ENCODE peak calls at places on chromosome 14, in five cellular contexts. One of them, this sample, is unnamed.

GRCh38 chr14:80356413-80356812 is 145.1 kb upstream of the DIO2 start:
- DNase-seq in psoas muscle: no peak
- DNase-seq in small intestine: no peak
- DNase-seq in Peyer's patch: no peak
- DNase-seq in tibial nerve: no peak
- DNase-seq in this sample: no peak

GRCh38 chr14:24037658-24038037 is 14.2 kb upstream of the CARMIL3 start:
- DNase-seq in psoas muscle: peak; percentile 46
- DNase-seq in small intestine: peak; percentile 52
- DNase-seq in Peyer's patch: no peak
- DNase-seq in tibial nerve: no peak
- DNase-seq in this sample: peak; percentile 56

GRCh38 chr14:90968025-90968424 is 92.4 kb downstream of the RPS6KA5 start:
- DNase-seq in psoas muscle: no peak
- DNase-seq in small intestine: no peak
- DNase-seq in Peyer's patch: no peak
- DNase-seq in tibial nerve: no peak
- DNase-seq in this sample: no peak

GRCh38 chr14:84527706-84528105 is 1002.2 kb upstream of the FLRT2 start:
- DNase-seq in psoas muscle: no peak
- DNase-seq in small intestine: no peak
- DNase-seq in Peyer's patch: no peak
- DNase-seq in tibial nerve: no peak
- DNase-seq in this sample: no peak

GRCh38 chr14:24392327-24393098 is 6.3 kb upstream of the NYNRIN start:
- DNase-seq in psoas muscle: no peak
- DNase-seq in small intestine: peak; percentile 41
- DNase-seq in Peyer's patch: no peak
- DNase-seq in tibial nerve: no peak
- DNase-seq in this sample: no peak

GRCh38 chr14:103360548-103360947 is 24.7 kb upstream of the MARK3 start:
- DNase-seq in psoas muscle: no peak
- DNase-seq in small intestine: no peak
- DNase-seq in Peyer's patch: no peak
- DNase-seq in tibial nerve: no peak
- DNase-seq in this sample: no peak

GRCh38 chr14:96207686-96208085 is 3.0 kb downstream of the BDKRB2 start:
- DNase-seq in psoas muscle: no peak
- DNase-seq in small intestine: no peak
- DNase-seq in Peyer's patch: no peak
- DNase-seq in tibial nerve: no peak
- DNase-seq in this sample: no peak

GRCh38 chr14:26719514-26719913 is 121.7 kb upstream of the NOVA1 start:
- DNase-seq in psoas muscle: no peak
- DNase-seq in small intestine: no peak
- DNase-seq in Peyer's patch: no peak
- DNase-seq in tibial nerve: no peak
- DNase-seq in this sample: no peak

GRCh38 chr14:104243200-104243599 is 104.8 kb downstream of the KIF26A start:
- DNase-seq in psoas muscle: no peak
- DNase-seq in small intestine: no peak
- DNase-seq in Peyer's patch: no peak
- DNase-seq in tibial nerve: no peak
- DNase-seq in this sample: no peak

GRCh38 chr14:57897148-57897547 is 31.3 kb upstream of the SLC35F4 start:
- DNase-seq in psoas muscle: no peak
- DNase-seq in small intestine: no peak
- DNase-seq in Peyer's patch: no peak
- DNase-seq in tibial nerve: no peak
- DNase-seq in this sample: no peak

GRCh38 chr14:68377459-68377858 is 415.4 kb downstream of the ZFP36L1 start:
- DNase-seq in psoas muscle: peak; percentile 41
- DNase-seq in small intestine: peak; percentile 59
- DNase-seq in Peyer's patch: peak; percentile 66
- DNase-seq in tibial nerve: peak; percentile 67
- DNase-seq in this sample: peak; percentile 76

GRCh38 chr14:28375295-28375694 is 391.3 kb upstream of the FOXG1 start:
- DNase-seq in psoas muscle: no peak
- DNase-seq in small intestine: no peak
- DNase-seq in Peyer's patch: no peak
- DNase-seq in tibial nerve: no peak
- DNase-seq in this sample: no peak

GRCh38 chr14:72173038-72173720 is 240.9 kb downstream of the RGS6 start:
- DNase-seq in psoas muscle: no peak
- DNase-seq in small intestine: no peak
- DNase-seq in Peyer's patch: no peak
- DNase-seq in tibial nerve: no peak
- DNase-seq in this sample: no peak

GRCh38 chr14:63438065-63438757 is 105.0 kb downstream of the PPP2R5E start:
- DNase-seq in psoas muscle: peak; percentile 33
- DNase-seq in small intestine: peak; percentile 27
- DNase-seq in Peyer's patch: no peak
- DNase-seq in tibial nerve: peak; percentile 66
- DNase-seq in this sample: peak; percentile 58

GRCh38 chr14:30005114-30005698 is 77.6 kb upstream of the PRKD1 start:
- DNase-seq in psoas muscle: no peak
- DNase-seq in small intestine: peak; percentile 80
- DNase-seq in Peyer's patch: no peak
- DNase-seq in tibial nerve: peak; percentile 23
- DNase-seq in this sample: no peak

GRCh38 chr14:91573894-91574837 is 64.1 kb upstream of the PPP4R3A start:
- DNase-seq in psoas muscle: peak; percentile 25
- DNase-seq in small intestine: peak; percentile 59
- DNase-seq in Peyer's patch: peak; percentile 28
- DNase-seq in tibial nerve: peak; percentile 14
- DNase-seq in this sample: peak; percentile 77

GRCh38 chr14:91367173-91368171 is 50.1 kb downstream of the CCDC88C start:
- DNase-seq in psoas muscle: no peak
- DNase-seq in small intestine: no peak
- DNase-seq in Peyer's patch: peak; percentile 80
- DNase-seq in tibial nerve: no peak
- DNase-seq in this sample: peak; percentile 77

GRCh38 chr14:103157969-103158368 is 34.7 kb downstream of the TNFAIP2 start:
- DNase-seq in psoas muscle: no peak
- DNase-seq in small intestine: no peak
- DNase-seq in Peyer's patch: no peak
- DNase-seq in tibial nerve: no peak
- DNase-seq in this sample: no peak

GRCh38 chr14:68616255-68616902 is 176.5 kb downstream of the ZFP36L1 start:
- DNase-seq in psoas muscle: no peak
- DNase-seq in small intestine: no peak
- DNase-seq in Peyer's patch: no peak
- DNase-seq in tibial nerve: no peak
- DNase-seq in this sample: no peak

GRCh38 chr14:95519699-95520098 is 3.2 kb upstream of the SYNE3 start:
- DNase-seq in psoas muscle: peak; percentile 85
- DNase-seq in small intestine: no peak
- DNase-seq in Peyer's patch: peak; percentile 78
- DNase-seq in tibial nerve: peak; percentile 89
- DNase-seq in this sample: peak; percentile 71

GRCh38 chr14:60183724-60184596 is 18.8 kb upstream of the DHRS7 start:
- DNase-seq in psoas muscle: no peak
- DNase-seq in small intestine: peak; percentile 78
- DNase-seq in Peyer's patch: no peak
- DNase-seq in tibial nerve: peak; percentile 55
- DNase-seq in this sample: no peak

GRCh38 chr14:92692822-92693226 is 55.6 kb downstream of the LGMN start:
- DNase-seq in psoas muscle: peak; percentile 46
- DNase-seq in small intestine: peak; percentile 70
- DNase-seq in Peyer's patch: no peak
- DNase-seq in tibial nerve: peak; percentile 41
- DNase-seq in this sample: peak; percentile 67

GRCh38 chr14:90193925-90194324 is 62.4 kb upstream of the PSMC1 start:
- DNase-seq in psoas muscle: no peak
- DNase-seq in small intestine: peak; percentile 22
- DNase-seq in Peyer's patch: no peak
- DNase-seq in tibial nerve: no peak
- DNase-seq in this sample: no peak

GRCh38 chr14:98751110-98751509 is 520.9 kb downstream of the BCL11B start:
- DNase-seq in psoas muscle: no peak
- DNase-seq in small intestine: no peak
- DNase-seq in Peyer's patch: no peak
- DNase-seq in tibial nerve: no peak
- DNase-seq in this sample: no peak

GRCh38 chr14:59161571-59162175 is 26.8 kb upstream of the DAAM1 start:
- DNase-seq in psoas muscle: no peak
- DNase-seq in small intestine: peak; percentile 11
- DNase-seq in Peyer's patch: no peak
- DNase-seq in tibial nerve: no peak
- DNase-seq in this sample: no peak

GRCh38 chr14:66056926-66057552 is 429.1 kb upstream of the CCDC196 start:
- DNase-seq in psoas muscle: no peak
- DNase-seq in small intestine: peak; percentile 66
- DNase-seq in Peyer's patch: no peak
- DNase-seq in tibial nerve: no peak
- DNase-seq in this sample: peak; percentile 19

GRCh38 chr14:68506021-68506644 is 286.7 kb downstream of the ZFP36L1 start:
- DNase-seq in psoas muscle: no peak
- DNase-seq in small intestine: no peak
- DNase-seq in Peyer's patch: no peak
- DNase-seq in tibial nerve: no peak
- DNase-seq in this sample: no peak

GRCh38 chr14:81423504-81423903 is 23.4 kb upstream of the STON2 start:
- DNase-seq in psoas muscle: peak; percentile 60
- DNase-seq in small intestine: no peak
- DNase-seq in Peyer's patch: no peak
- DNase-seq in tibial nerve: no peak
- DNase-seq in this sample: no peak
- H3K27ac ChIP-seq in psoas muscle: peak overlapping the region; percentile 44
- H3K27ac ChIP-seq in small intestine: peak overlapping the region; percentile 53
- H3K27ac ChIP-seq in Peyer's patch: peak overlapping the region; percentile 10
- H3K27ac ChIP-seq in tibial nerve: peak overlapping the region; percentile 10
- H3K27ac ChIP-seq in this sample: peak overlapping the region; percentile 53

DNA sequence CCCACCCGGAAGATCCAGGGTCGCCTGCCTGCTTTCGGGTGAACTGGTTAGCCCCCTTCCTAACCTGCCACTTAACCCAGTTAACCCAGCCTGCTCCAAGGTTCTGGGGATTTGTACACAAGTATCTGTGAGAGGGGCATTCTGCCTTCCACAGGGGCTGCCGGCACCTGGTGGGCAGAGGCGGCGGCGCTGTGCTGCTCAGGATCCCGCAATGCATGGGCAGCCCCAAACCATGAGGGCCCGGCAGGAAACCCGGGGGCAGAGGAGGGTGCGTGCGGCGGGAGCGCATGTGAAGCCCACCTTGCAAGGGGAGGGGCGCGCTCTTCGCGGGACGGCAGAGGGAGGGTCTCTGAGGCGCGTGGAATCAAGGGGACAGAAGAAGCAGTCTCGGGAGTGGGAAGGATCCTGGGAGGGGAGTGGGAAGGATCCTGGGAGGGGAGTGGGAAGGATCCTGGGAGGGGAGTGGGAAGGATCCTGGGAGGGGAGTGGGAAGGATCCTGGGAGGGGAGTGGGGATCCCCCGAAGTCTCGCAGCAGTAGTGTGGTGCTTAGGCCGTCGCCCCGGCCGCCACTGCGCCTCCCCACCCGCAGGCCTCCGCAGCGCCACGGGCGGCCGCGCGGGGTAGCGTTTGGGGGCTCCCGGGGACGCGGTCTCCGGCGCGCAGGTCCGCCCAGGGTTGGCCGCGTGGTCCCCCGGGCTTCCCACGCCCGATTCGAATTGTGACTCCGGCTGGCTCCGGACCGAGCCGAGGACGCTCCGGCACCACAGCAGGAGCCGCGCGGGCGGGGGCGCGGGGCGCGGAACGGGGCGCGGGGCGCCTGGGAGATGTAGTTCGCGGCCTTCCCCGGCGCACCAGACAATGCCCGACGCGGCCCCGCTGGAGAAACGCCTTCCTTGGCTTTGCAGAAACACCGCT is 4.9 kb upstream of the MTA1 start:
- DNase-seq in psoas muscle: peak; percentile 87
- DNase-seq in small intestine: peak; percentile 48
- DNase-seq in Peyer's patch: peak; percentile 46
- DNase-seq in tibial nerve: peak; percentile 60
- DNase-seq in this sample: peak; percentile 73
- H3K27ac ChIP-seq in psoas muscle: peak overlapping the region; percentile 81
- H3K27ac ChIP-seq in small intestine: no peak overlapping the region
- H3K27ac ChIP-seq in Peyer's patch: no peak overlapping the region
- H3K27ac ChIP-seq in tibial nerve: peak overlapping the region; percentile 54
- H3K27ac ChIP-seq in this sample: peak overlapping the region; percentile 72

GRCh38 chr14:32081901-32082300 is 4.8 kb downstream of the ARHGAP5 start:
- DNase-seq in psoas muscle: no peak
- DNase-seq in small intestine: no peak
- DNase-seq in Peyer's patch: no peak
- DNase-seq in tibial nerve: no peak
- DNase-seq in this sample: no peak
- H3K27ac ChIP-seq in psoas muscle: no peak overlapping the region
- H3K27ac ChIP-seq in small intestine: no peak overlapping the region
- H3K27ac ChIP-seq in Peyer's patch: no peak overlapping the region
- H3K27ac ChIP-seq in tibial nerve: no peak overlapping the region
- H3K27ac ChIP-seq in this sample: no peak overlapping the region

GRCh38 chr14:20456971-20457370 is 1.9 kb downstream of the APEX1 start:
- DNase-seq in psoas muscle: no peak
- DNase-seq in small intestine: no peak
- DNase-seq in Peyer's patch: no peak
- DNase-seq in tibial nerve: no peak
- DNase-seq in this sample: no peak

GRCh38 chr14:20455355-20456300 is 602 bp downstream of the APEX1 start:
- DNase-seq in psoas muscle: peak; percentile 50
- DNase-seq in small intestine: peak; percentile 86
- DNase-seq in Peyer's patch: no peak
- DNase-seq in tibial nerve: peak; percentile 48
- DNase-seq in this sample: no peak

GRCh38 chr14:20460458-20461229 is 590 bp downstream of the PIP4P1 start:
- DNase-seq in psoas muscle: no peak
- DNase-seq in small intestine: peak; percentile 74
- DNase-seq in Peyer's patch: peak; percentile 81
- DNase-seq in tibial nerve: no peak
- DNase-seq in this sample: peak; percentile 81

GRCh38 chr14:20461230-20462141 is at the start of gene PIP4P1:
- DNase-seq in psoas muscle: peak; percentile 99
- DNase-seq in small intestine: peak; percentile 100
- DNase-seq in Peyer's patch: peak; percentile 98
- DNase-seq in tibial nerve: peak; percentile 98
- DNase-seq in this sample: peak; percentile 98

GRCh38 chr14:20458031-20458789 is 3.0 kb downstream of the PIP4P1 start:
- DNase-seq in psoas muscle: no peak
- DNase-seq in small intestine: no peak
- DNase-seq in Peyer's patch: no peak
- DNase-seq in tibial nerve: no peak
- DNase-seq in this sample: no peak
- H3K27ac ChIP-seq in psoas muscle: no peak overlapping the region
- H3K27ac ChIP-seq in small intestine: no peak overlapping the region
- H3K27ac ChIP-seq in Peyer's patch: no peak overlapping the region
- H3K27ac ChIP-seq in tibial nerve: no peak overlapping the region
- H3K27ac ChIP-seq in this sample: no peak overlapping the region

GRCh38 chr14:94099006-94099405 is 11.5 kb upstream of the IFI27 start:
- DNase-seq in psoas muscle: no peak
- DNase-seq in small intestine: no peak
- DNase-seq in Peyer's patch: no peak
- DNase-seq in tibial nerve: no peak
- DNase-seq in this sample: no peak
- H3K27ac ChIP-seq in psoas muscle: no peak overlapping the region
- H3K27ac ChIP-seq in small intestine: no peak overlapping the region
- H3K27ac ChIP-seq in Peyer's patch: no peak overlapping the region
- H3K27ac ChIP-seq in tibial nerve: no peak overlapping the region
- H3K27ac ChIP-seq in this sample: no peak overlapping the region

This sample was measured in transverse colon.